ENCODE peak calls at places on chromosomes 6 and 20, in eight cellular contexts. B is esophagus squamous epithelium, A is tibial nerve, U is astrocyte, N is foreskin fibroblast, D is HFFc6, H is ovary, E is nephron progenitor cell. W is an unnamed sample.

GRCh38 chr6:165181951-165182414 is 127.4 kb downstream of the C6orf118 start:
- DNase-seq in H (no peak), U (peak), E (no peak), D (no peak), B (no peak), N (peak), A (no peak), W (no peak)

GRCh38 chr6:46909371-46909770 is 12.4 kb downstream of the ADGRF5 start:
- DNase-seq in U (peak), H (no peak), B (no peak), D (no peak), N (no peak), E (no peak), A (no peak), W (no peak)

GRCh38 chr20:17654649-17655285 is 27.3 kb downstream of the RRBP1 start:
- DNase-seq in D (no peak), A (peak), N (peak), H (peak), U (no peak), E (peak), B (no peak), W (peak)

GRCh38 chr6:79538481-79538971 is 1.3 kb upstream of the LCA5 start:
- DNase-seq in D (no peak), A (no peak), U (no peak), E (no peak), N (peak), B (no peak), H (no peak), W (no peak)

GRCh38 chr6:44262467-44263356 is 2.6 kb downstream of the NFKBIE start:
- DNase-seq in H (no peak), N (no peak), A (no peak), U (no peak), E (no peak), D (no peak), B (no peak), W (no peak)

GRCh38 chr20:62985089-62985778 is 21.5 kb downstream of the BHLHE23 start:
- DNase-seq in H (no peak), N (no peak), B (no peak), A (no peak), U (no peak), D (no peak), E (no peak), W (no peak)

GRCh38 chr6:14000901-14001300 is 76.1 kb downstream of the RNF182 start:
- DNase-seq in E (no peak), H (no peak), D (no peak), N (peak), B (no peak), A (no peak), U (no peak), W (no peak)

GRCh38 chr20:11791316-11792228 is 126.1 kb upstream of the BTBD3 start:
- DNase-seq in H (no peak), A (no peak), U (no peak), B (no peak), E (no peak), N (no peak), D (peak), W (no peak)

GRCh38 chr20:63582382-63583063 is 8.5 kb upstream of the HELZ2 start:
- DNase-seq in N (no peak), D (no peak), A (no peak), H (no peak), E (no peak), B (no peak), U (no peak), W (no peak)

GRCh38 chr6:18126116-18126515 is 3.6 kb upstream of the NHLRC1 start:
- DNase-seq in U (no peak), H (no peak), D (no peak), A (no peak), N (peak), E (no peak), B (no peak), W (no peak)

GRCh38 chr6:142207265-142207877 is 60.3 kb downstream of the VTA1 start:
- DNase-seq in B (no peak), A (no peak), U (peak), D (peak), N (peak), E (peak), H (no peak), W (peak)

GRCh38 chr20:19833395-19833794 is 75.3 kb downstream of the RIN2 start:
- DNase-seq in U (no peak), B (no peak), A (no peak), E (no peak), D (no peak), N (no peak), H (no peak), W (no peak)

GRCh38 chr6:47372318-47372717 is 62.6 kb upstream of the TNFRSF21 start:
- DNase-seq in U (no peak), B (no peak), H (no peak), A (no peak), E (no peak), N (no peak), D (no peak), W (no peak)

GRCh38 chr20:51193066-51193772 is 170.3 kb upstream of the KCNG1 start:
- DNase-seq in B (no peak), E (no peak), U (peak), D (no peak), A (no peak), N (peak), H (no peak), W (no peak)

GRCh38 chr20:2518558-2518957 is 9.8 kb upstream of the ZNF343 start:
- DNase-seq in D (no peak), U (no peak), H (no peak), N (no peak), E (no peak), A (no peak), B (no peak), W (no peak)

GRCh38 chr20:46512943-46513844 is at the start of gene ZNF334:
- DNase-seq in A (peak), H (peak), E (peak), N (peak), B (no peak), U (peak), D (peak), W (peak)

GRCh38 chr6:117482240-117483003 is at the start of gene DCBLD1:
- DNase-seq in U (peak), N (peak), E (peak), B (peak), A (peak), H (peak), D (peak), W (peak)

GRCh38 chr6:151911401-151911800 is 103.9 kb downstream of the ESR1 start:
- DNase-seq in E (no peak), A (no peak), D (no peak), B (no peak), N (peak), U (no peak), H (no peak), W (no peak)
- TF ChIP-seq CTCF in E (no peak), A (no peak), D (no peak), B (no peak), N (no peak), U (no peak), H (no peak), W (no peak)

GRCh38 chr20:50100552-50100951 is 12.4 kb downstream of the UBE2V1 start:
- DNase-seq in E (no peak), A (no peak), B (no peak), D (no peak), N (no peak), H (no peak), U (no peak), W (no peak)

GRCh38 chr20:50099565-50099991 is 13.4 kb downstream of the UBE2V1 start:
- DNase-seq in H (no peak), B (no peak), A (no peak), N (no peak), D (no peak), U (no peak), E (no peak), W (no peak)

GRCh38 chr20:50098259-50098658 is 14.7 kb downstream of the UBE2V1 start:
- DNase-seq in B (no peak), H (no peak), A (no peak), U (no peak), D (no peak), E (no peak), N (no peak), W (no peak)

GRCh38 chr20:50101281-50101680 is 11.7 kb downstream of the UBE2V1 start:
- DNase-seq in A (no peak), N (no peak), B (no peak), E (no peak), D (no peak), H (no peak), U (no peak), W (no peak)

DNA sequence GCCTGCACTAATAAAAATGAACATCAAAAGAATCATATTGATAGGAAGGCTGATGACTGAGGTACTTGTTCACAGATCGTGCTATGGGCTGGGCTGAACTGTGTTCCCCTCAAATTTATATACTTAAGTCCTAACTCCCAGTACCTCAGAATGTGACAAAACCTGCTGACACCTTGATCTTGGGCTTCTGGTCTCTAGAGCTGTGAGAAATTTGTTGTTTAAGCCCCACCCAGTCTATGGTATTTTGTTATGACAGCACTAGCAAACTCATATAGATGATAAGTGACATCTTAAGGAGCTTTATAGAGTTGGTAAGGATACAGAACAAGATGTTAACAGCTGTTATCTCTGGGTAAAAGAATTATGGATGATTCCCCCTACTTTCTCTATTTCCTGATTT is 13.8 kb downstream of the UBE2V1 start:
- DNase-seq in H (no peak), E (no peak), N (no peak), D (no peak), U (no peak), A (no peak), B (no peak), W (no peak)
- TF ChIP-seq CTCF in H (no peak), E (no peak), N (no peak), D (no peak), U (no peak), A (no peak), B (no peak), W (no peak)

DNA sequence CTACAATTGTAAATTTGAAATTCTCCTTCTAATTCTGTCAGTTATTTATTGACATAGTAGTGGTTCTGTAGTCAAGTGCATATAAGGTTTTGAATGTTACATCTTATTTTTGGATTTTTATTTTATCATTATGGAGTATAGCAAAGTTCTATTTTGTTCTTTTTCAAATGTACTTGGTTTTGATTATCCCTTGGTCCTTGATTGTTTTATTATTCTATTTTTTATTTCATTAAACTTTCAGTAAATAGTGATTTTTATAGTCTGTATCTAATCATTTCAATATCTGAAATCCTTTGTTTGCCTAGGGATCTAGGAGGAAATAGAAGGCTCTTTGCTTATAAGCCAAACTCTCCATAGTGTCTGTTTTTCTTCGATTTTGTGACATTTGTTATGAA is 87.8 kb downstream of the HFE start:
- DNase-seq in B (no peak), A (no peak), D (no peak), H (no peak), U (no peak), N (no peak), E (no peak), W (no peak)
- TF ChIP-seq CTCF in B (no peak), A (no peak), D (no peak), H (no peak), U (no peak), N (no peak), E (no peak), W (no peak)

GRCh38 chr6:101042966-101043365 is 161.8 kb upstream of the ASCC3 start:
- DNase-seq in N (no peak), U (no peak), B (no peak), D (no peak), A (no peak), H (no peak), E (no peak), W (no peak)
- TF ChIP-seq CTCF in N (no peak), U (no peak), B (no peak), D (no peak), A (no peak), H (no peak), E (no peak), W (no peak)

DNA sequence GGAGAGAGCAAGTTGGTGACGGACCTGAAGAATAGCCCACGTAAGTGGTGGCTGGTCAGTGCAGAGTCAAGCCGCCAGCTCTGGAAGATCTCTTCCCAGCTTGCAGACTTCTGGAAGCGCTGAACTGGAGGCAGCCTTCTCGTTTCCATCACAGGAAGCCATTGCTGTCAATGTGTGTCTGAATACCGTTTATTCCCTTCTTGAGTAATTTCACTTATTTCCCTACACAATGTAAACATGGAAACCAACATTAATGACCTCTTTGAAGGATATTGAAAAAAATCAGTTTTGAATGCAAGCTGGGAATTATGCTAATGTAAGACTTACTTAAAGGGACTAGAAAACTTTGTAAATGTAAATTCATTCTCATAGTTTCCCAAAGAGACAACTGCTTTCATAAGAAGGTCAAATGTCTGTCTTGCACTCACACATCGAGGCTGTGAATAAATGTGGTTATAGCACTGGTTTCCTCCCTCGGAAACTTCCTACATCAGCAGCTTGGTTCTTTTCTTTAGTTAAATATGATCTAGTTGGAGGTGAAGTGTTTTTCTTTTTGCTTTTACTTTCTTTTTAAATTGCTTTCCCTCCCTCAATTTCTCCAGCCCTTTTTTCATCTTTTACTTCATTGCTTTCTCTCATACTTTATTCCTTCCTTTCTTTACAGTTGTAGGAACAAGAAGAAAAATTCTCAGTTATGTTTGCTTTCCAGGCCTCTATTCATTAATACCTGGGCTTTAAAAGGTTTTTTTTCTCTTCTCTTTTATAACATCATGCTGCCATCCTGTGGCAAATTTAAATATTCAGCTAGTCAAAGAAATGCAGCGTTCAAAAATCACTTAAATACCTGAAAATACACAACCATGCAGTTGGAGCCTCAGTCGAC is 108.2 kb downstream of the TNFAIP3 start:
- DNase-seq in H (no peak), B (no peak), U (no peak), N (peak), E (no peak), D (no peak), A (no peak), W (no peak)
- TF ChIP-seq CTCF in H (no peak), B (peak), U (peak), N (peak), E (no peak), D (peak), A (no peak), W (no peak)

GRCh38 chr20:15375836-15376235 is 1038.4 kb upstream of the FLRT3 start:
- DNase-seq in B (no peak), U (no peak), D (no peak), N (no peak), E (no peak), A (no peak), H (no peak), W (no peak)

GRCh38 chr20:15379897-15380296 is 1042.5 kb upstream of the FLRT3 start:
- DNase-seq in N (no peak), E (no peak), A (no peak), D (no peak), H (no peak), U (no peak), B (no peak), W (no peak)

GRCh38 chr20:15380770-15381169 is 1043.4 kb upstream of the FLRT3 start:
- DNase-seq in D (no peak), E (no peak), H (no peak), U (no peak), A (no peak), B (no peak), N (no peak), W (no peak)

GRCh38 chr20:15378151-15378550 is 1040.7 kb upstream of the FLRT3 start:
- DNase-seq in E (no peak), B (no peak), A (no peak), H (no peak), D (no peak), N (peak), U (no peak), W (no peak)
- TF ChIP-seq CTCF in E (no peak), B (no peak), A (no peak), H (no peak), D (no peak), N (peak), U (no peak), W (no peak)

W was measured in neural crest cell.